ENCODE peak calls at places on chromosomes 1 and 21, in five cellular contexts. Y is HTR-8/SVneo; W is GM12865; L is activated CD8-positive, alpha-beta memory T cell treated with anti-CD3 and anti-CD28 coated beads for 4 hours; A is Caki2. B is an unnamed sample.

GRCh38 chr1:35866998-35867397 is 16.0 kb upstream of the AGO1 start:
- DNase-seq in Y (no peak), W (no peak), L (no peak), A (no peak), B (no peak)

GRCh38 chr1:114107474-114108175 is 46.0 kb downstream of the SYT6 start:
- DNase-seq in Y (no peak), W (no peak), L (no peak), A (no peak), B (no peak)

GRCh38 chr21:44293551-44294231 is 6.2 kb upstream of the PFKL start:
- DNase-seq in Y (no peak), W (no peak), L (no peak), A (no peak), B (no peak)

GRCh38 chr21:35909456-35910178 is 150.7 kb downstream of the SETD4 start:
- DNase-seq in Y (no peak), W (no peak), L (no peak), A (no peak), B (no peak)

GRCh38 chr1:42916839-42917495 is 41.7 kb downstream of the SLC2A1 start:
- DNase-seq in Y (no peak), W (no peak), L (no peak), A (no peak), B (no peak)

GRCh38 chr21:46459356-46460112 is 843 bp downstream of the DIP2A start:
- DNase-seq in Y (no peak), W (peak), L (no peak), A (no peak), B (peak)

GRCh38 chr1:167066333-167067122 is 23.6 kb downstream of the GPA33 start:
- DNase-seq in Y (peak), W (peak), L (peak), A (peak), B (peak)

GRCh38 chr21:44458971-44459711 is 3.8 kb downstream of the LRRC3 start:
- DNase-seq in Y (no peak), W (no peak), L (no peak), A (no peak), B (no peak)

GRCh38 chr1:52365091-52365745 is 787 bp downstream of the CC2D1B start:
- DNase-seq in Y (peak), W (no peak), L (no peak), A (peak), B (peak)

GRCh38 chr21:46120301-46121285 is 22.7 kb downstream of the COL6A2 start:
- DNase-seq in Y (no peak), W (no peak), L (no peak), A (no peak), B (peak)

GRCh38 chr1:32372149-32372756 is 9.9 kb downstream of the TSSK3 start:
- DNase-seq in Y (no peak), W (peak), L (no peak), A (no peak), B (no peak)

GRCh38 chr1:102174259-102174863 is 177.6 kb upstream of the OLFM3 start:
- DNase-seq in Y (no peak), W (peak), L (no peak), A (no peak), B (no peak)

GRCh38 chr21:28771790-28772501 is 220.7 kb downstream of the LTN1 start:
- DNase-seq in Y (peak), W (no peak), L (no peak), A (peak), B (peak)

GRCh38 chr1:243433737-243434370 is 178.0 kb downstream of the SDCCAG8 start:
- DNase-seq in Y (no peak), W (no peak), L (no peak), A (no peak), B (peak)

GRCh38 chr1:33234588-33234990 is 21.7 kb upstream of the ZNF362 start:
- DNase-seq in Y (no peak), W (no peak), L (no peak), A (no peak), B (no peak)

GRCh38 chr1:17348593-17349234 is 23.3 kb upstream of the PADI6 start:
- DNase-seq in Y (no peak), W (peak), L (no peak), A (no peak), B (no peak)

GRCh38 chr1:161981735-161982525 is 41.7 kb downstream of the OLFML2B start:
- DNase-seq in Y (no peak), W (no peak), L (no peak), A (no peak), B (no peak)

GRCh38 chr21:45905196-45905595 is 76.4 kb upstream of the COL6A1 start:
- DNase-seq in Y (no peak), W (no peak), L (no peak), A (no peak), B (no peak)

GRCh38 chr1:218658294-218658693 is 313.2 kb downstream of the TGFB2 start:
- DNase-seq in Y (no peak), W (no peak), L (no peak), A (no peak), B (no peak)

GRCh38 chr1:30748699-30749401 is 8.7 kb downstream of the LAPTM5 start:
- DNase-seq in Y (no peak), W (peak), L (no peak), A (peak), B (peak)

GRCh38 chr1:180969429-180969828 is 53.2 kb downstream of the STX6 start:
- DNase-seq in Y (no peak), W (no peak), L (no peak), A (no peak), B (no peak)

GRCh38 chr21:31132574-31133242 is 94.4 kb upstream of the KRTAP19-8 start:
- DNase-seq in Y (no peak), W (peak), L (peak), A (no peak), B (peak)

GRCh38 chr1:115230281-115230680 is 107.8 kb downstream of the NGF start:
- DNase-seq in Y (no peak), W (no peak), L (no peak), A (no peak), B (no peak)

GRCh38 chr1:82090104-82090503 is 289.4 kb downstream of the ADGRL2 start:
- DNase-seq in Y (no peak), W (no peak), L (no peak), A (no peak), B (peak)

GRCh38 chr1:56409112-56409691 is 170.2 kb downstream of the PLPP3 start:
- DNase-seq in Y (no peak), W (peak), L (no peak), A (no peak), B (no peak)

B was measured in fibroblast of mammary gland.